ENCODE peak calls at places on chromosome X, in five cellular contexts. Q is HFF-Myc, I is omental fat pad, U is RWPE1, P is nephron progenitor cell. M is an unnamed sample.

GRCh38 chrX:51456246-51456645 is 40.1 kb downstream of the NUDT11 start:
- DNase-seq in U (no peak), P (no peak), Q (no peak), I (no peak), M (no peak)

GRCh38 chrX:9907645-9908387 is 59.3 kb upstream of the CLDN34 start:
- DNase-seq in I (no peak), Q (no peak), U (peak; percentile 38), P (no peak), M (no peak)

GRCh38 chrX:31508338-31508737 is 436.5 kb upstream of the FTHL17 start:
- DNase-seq in Q (no peak), P (no peak), I (no peak), U (no peak), M (no peak)

GRCh38 chrX:43862434-43862833 is 19.8 kb downstream of the MAOB start:
- DNase-seq in Q (no peak), I (no peak), P (no peak), U (no peak), M (no peak)

GRCh38 chrX:150841466-150842197 is 56.8 kb downstream of the CD99L2 start:
- DNase-seq in P (no peak), Q (no peak), I (no peak), U (peak; percentile 31), M (no peak)

GRCh38 chrX:1391370-1391706 is 575 bp downstream of the SLC25A6 start:
- DNase-seq in I (no peak), U (peak; percentile 81), P (peak; percentile 95), Q (no peak), M (peak; percentile 88)

GRCh38 chrX:111568356-111568755 is 56.9 kb downstream of the SERTM2 start:
- DNase-seq in I (no peak), U (peak; percentile 1), P (peak; percentile 9), Q (no peak), M (no peak)

GRCh38 chrX:114905251-114905650 is 112.2 kb downstream of the IL13RA2 start:
- DNase-seq in Q (no peak), I (no peak), U (peak; percentile 11), P (no peak), M (no peak)

GRCh38 chrX:2548731-2549423 is 48.1 kb upstream of the DHRSX start:
- DNase-seq in I (no peak), P (no peak), Q (peak; percentile 12), U (no peak), M (no peak)

GRCh38 chrX:1502241-1502640 is 34.7 kb downstream of the P2RY8 start:
- DNase-seq in U (no peak), P (no peak), I (no peak), Q (no peak), M (no peak)

DNA sequence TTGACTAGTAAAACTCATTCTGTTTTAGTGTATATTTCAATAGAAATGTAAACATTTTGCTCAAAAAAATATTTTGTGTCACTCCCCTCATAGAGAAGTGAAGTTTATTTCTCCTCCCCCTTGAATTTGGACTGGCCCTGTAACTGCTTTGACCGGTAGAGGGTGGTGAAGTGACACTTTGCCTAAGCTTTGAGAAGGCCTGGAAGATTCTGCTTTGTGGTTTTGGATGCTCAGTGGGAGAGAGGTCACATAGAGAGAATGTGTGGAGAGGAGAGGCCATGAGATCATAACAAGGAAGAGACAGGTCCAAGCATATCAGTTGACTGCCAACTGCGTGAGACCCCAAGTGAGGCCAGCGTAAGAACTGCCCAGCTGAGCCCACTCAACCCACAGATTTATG is 19.1 kb upstream of the ARX start:
- DNase-seq in Q (no peak), U (no peak), P (no peak), I (no peak), M (no peak)
- TF ChIP-seq CTCF in Q (peak; percentile 16), U (no peak), P (no peak), I (no peak), M (no peak)

GRCh38 chrX:148552775-148553174 is 52.4 kb downstream of the AFF2 start:
- DNase-seq in I (no peak), P (no peak), U (no peak), Q (no peak), M (no peak)
- TF ChIP-seq CTCF in I (no peak), P (peak; percentile 10), U (no peak), Q (no peak), M (peak; percentile 60)

GRCh38 chrX:72714471-72714916 is 388 bp upstream of the PHKA1 start:
- DNase-seq in P (peak; percentile 40), U (peak; percentile 27), Q (no peak), I (no peak), M (no peak)
- TF ChIP-seq CTCF in P (no peak), U (no peak), Q (no peak), I (no peak), M (no peak)

GRCh38 chrX:130117166-130117565 is 6.9 kb upstream of the ELF4 start:
- DNase-seq in P (no peak), I (no peak), Q (no peak), U (no peak), M (no peak)
- TF ChIP-seq CTCF in P (no peak), I (no peak), Q (no peak), U (no peak), M (no peak)

DNA sequence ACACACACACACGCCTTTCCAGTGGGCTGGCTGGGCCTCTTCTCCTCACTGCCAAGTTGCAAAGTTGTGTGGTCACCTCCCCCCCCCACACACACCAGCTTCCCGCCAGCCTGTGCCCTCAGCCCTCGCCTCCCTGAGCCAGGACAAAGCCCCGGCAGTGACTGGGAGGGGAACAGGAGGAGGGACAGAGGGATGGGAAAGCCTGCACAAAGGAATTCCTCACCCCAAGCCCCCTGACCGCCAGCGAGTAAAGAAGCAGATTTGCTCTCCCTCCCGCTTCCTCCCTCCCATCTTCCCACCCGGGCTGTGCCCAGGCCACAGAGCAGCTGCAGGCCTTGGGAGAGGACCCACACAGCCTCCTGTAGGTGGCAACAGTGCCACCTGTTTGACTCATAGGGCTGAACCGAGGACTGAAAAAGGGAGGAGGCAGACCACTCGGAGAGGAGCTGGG is at the start of gene GDPD2:
- DNase-seq in Q (no peak), P (peak; percentile 41), I (no peak), U (no peak), M (no peak)
- TF ChIP-seq CTCF in Q (peak; percentile 3), P (no peak), I (no peak), U (no peak), M (no peak)

GRCh38 chrX:41473936-41474725 is 27.0 kb downstream of the NYX start:
- DNase-seq in P (no peak), I (no peak), U (no peak), Q (no peak), M (no peak)
- TF ChIP-seq CTCF in P (no peak), I (no peak), U (no peak), Q (no peak), M (no peak)

DNA sequence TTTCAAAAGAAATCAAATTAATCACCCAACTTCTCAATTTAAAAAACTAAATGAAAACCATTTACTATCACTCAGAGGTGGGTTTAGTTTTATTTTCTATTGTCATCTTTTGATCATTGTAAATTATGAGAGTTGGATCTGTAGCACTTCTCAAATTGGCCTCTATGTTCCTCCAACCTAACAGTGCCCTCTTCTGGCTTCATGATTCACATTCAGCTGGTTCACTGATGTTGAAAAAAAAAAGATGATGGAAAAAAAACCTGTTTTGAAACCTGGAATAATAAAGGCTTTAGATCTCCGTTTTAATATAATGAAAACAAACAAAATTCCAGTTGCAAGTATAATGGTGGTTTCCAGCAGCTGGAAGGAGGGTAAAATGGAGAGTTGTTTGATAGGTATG is 2.4 kb upstream of the NBDY start:
- DNase-seq in P (no peak), U (no peak), Q (no peak), I (no peak), M (no peak)
- TF ChIP-seq CTCF in P (peak; percentile 41), U (peak; percentile 50), Q (peak; percentile 46), I (no peak), M (peak; percentile 36)